ENCODE peak calls at places on chromosomes 1 and 21, in seven cellular contexts. I is BE2C, R is choroid plexus epithelial cell, T is mesendoderm, X is ovary, D is SJSA1, V is HFF-Myc. O is an unnamed sample.
A peak's percentile ranks its signal among the peaks of the same experiment; 100 is the strongest.

GRCh38 chr1:113141650-113142473 is 68.9 kb downstream of the LRIG2 start:
- DNase-seq in I (peak; percentile 14), R (peak; percentile 62), T (no peak), X (no peak), D (no peak), V (no peak), O (no peak)

GRCh38 chr1:30376054-30376453 is 347.3 kb downstream of the MATN1 start:
- DNase-seq in I (no peak), R (no peak), T (no peak), X (no peak), D (peak; percentile 15), V (no peak), O (no peak)

GRCh38 chr1:33317946-33318345 is 3.0 kb downstream of the A3GALT2 start:
- DNase-seq in I (no peak), R (no peak), T (no peak), X (no peak), D (no peak), V (no peak), O (no peak)

GRCh38 chr1:151198254-151199127 is at the start of gene PIP5K1A:
- DNase-seq in I (peak; percentile 99), R (peak; percentile 99), T (peak; percentile 98), X (peak; percentile 99), D (peak; percentile 99), V (peak; percentile 97), O (peak; percentile 99)

GRCh38 chr1:31672988-31673387 is 28.3 kb upstream of the PEF1 start:
- DNase-seq in I (peak; percentile 50), R (no peak), T (no peak), X (no peak), D (no peak), V (no peak), O (peak; percentile 66)

GRCh38 chr1:187121661-187122060 is 292.9 kb downstream of the PLA2G4A start:
- DNase-seq in I (no peak), R (no peak), T (no peak), X (no peak), D (no peak), V (no peak), O (no peak)

GRCh38 chr1:156551066-156551643 is 21.2 kb downstream of the IQGAP3 start:
- DNase-seq in I (no peak), R (no peak), T (no peak), X (no peak), D (no peak), V (no peak), O (no peak)

GRCh38 chr1:34865981-34866761 is 6.6 kb upstream of the SMIM12 start:
- DNase-seq in I (peak; percentile 68), R (peak; percentile 67), T (peak; percentile 80), X (peak; percentile 87), D (peak; percentile 76), V (peak; percentile 42), O (peak; percentile 95)

GRCh38 chr21:38266732-38267131 is 9.9 kb downstream of the KCNJ15 start:
- DNase-seq in I (no peak), R (peak; percentile 47), T (no peak), X (no peak), D (no peak), V (no peak), O (no peak)

GRCh38 chr1:36533897-36534296 is 51.2 kb upstream of the CSF3R start:
- DNase-seq in I (no peak), R (no peak), T (no peak), X (no peak), D (no peak), V (no peak), O (no peak)

GRCh38 chr1:207470927-207471326 is 16.8 kb downstream of the CR2 start:
- DNase-seq in I (no peak), R (no peak), T (no peak), X (no peak), D (no peak), V (no peak), O (no peak)

GRCh38 chr1:26478159-26478558 is 5.9 kb downstream of the HMGN2 start:
- DNase-seq in I (no peak), R (no peak), T (no peak), X (no peak), D (no peak), V (no peak), O (no peak)

GRCh38 chr1:13956386-13956785 is 256.4 kb downstream of the PRDM2 start:
- DNase-seq in I (no peak), R (peak; percentile 49), T (no peak), X (no peak), D (no peak), V (no peak), O (no peak)
- H3K4me3 ChIP-seq in I (no peak overlapping the region), R (no peak overlapping the region), T (no peak overlapping the region), X (no peak overlapping the region), D (no peak overlapping the region), V (no peak overlapping the region), O (no peak overlapping the region)

GRCh38 chr1:7322912-7323311 is 448.2 kb upstream of the VAMP3 start:
- DNase-seq in I (no peak), R (no peak), T (no peak), X (no peak), D (no peak), V (no peak), O (no peak)

GRCh38 chr1:7329868-7330615 is 441.1 kb upstream of the VAMP3 start:
- DNase-seq in I (no peak), R (no peak), T (no peak), X (no peak), D (no peak), V (no peak), O (no peak)

GRCh38 chr1:7325254-7325653 is 445.8 kb upstream of the VAMP3 start:
- DNase-seq in I (no peak), R (no peak), T (no peak), X (no peak), D (no peak), V (no peak), O (no peak)

GRCh38 chr1:7327849-7328248 is 443.2 kb upstream of the VAMP3 start:
- DNase-seq in I (no peak), R (no peak), T (no peak), X (no peak), D (no peak), V (no peak), O (no peak)

GRCh38 chr1:7326366-7326765 is 444.7 kb upstream of the VAMP3 start:
- DNase-seq in I (no peak), R (no peak), T (no peak), X (no peak), D (no peak), V (no peak), O (no peak)
- H3K4me3 ChIP-seq in I (no peak overlapping the region), R (no peak overlapping the region), T (no peak overlapping the region), X (no peak overlapping the region), D (no peak overlapping the region), V (no peak overlapping the region), O (no peak overlapping the region)

DNA sequence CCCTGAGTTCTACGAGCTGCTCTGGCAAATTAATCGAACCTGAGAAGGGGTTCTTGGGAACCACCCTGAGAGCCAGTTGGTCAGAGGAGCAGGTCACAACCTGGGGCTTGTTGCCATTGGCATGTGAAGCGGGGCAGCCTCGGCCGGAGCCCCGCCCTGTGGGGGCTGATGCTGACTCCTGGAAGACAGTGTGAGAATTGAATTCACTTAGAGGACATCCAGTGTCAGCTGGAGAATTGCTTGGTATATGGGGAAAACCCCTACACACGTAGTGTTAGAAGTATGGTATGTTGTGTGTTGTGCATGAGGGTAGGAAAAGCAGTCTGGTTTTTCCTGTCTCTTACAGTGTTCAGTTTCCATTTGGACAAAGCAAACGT is 11.6 kb downstream of the SLC37A1 start:
- DNase-seq in I (no peak), R (peak; percentile 59), T (peak; percentile 49), X (peak; percentile 57), D (no peak), V (no peak), O (peak; percentile 86)
- H3K4me3 ChIP-seq in I (peak overlapping the region; percentile 53), R (peak overlapping the region; percentile 29), T (no peak overlapping the region), X (peak overlapping the region; percentile 20), D (no peak overlapping the region), V (no peak overlapping the region), O (no peak overlapping the region)

GRCh38 chr1:198700016-198700392 is 61.2 kb downstream of the PTPRC start:
- DNase-seq in I (no peak), R (no peak), T (no peak), X (no peak), D (no peak), V (no peak), O (no peak)

GRCh38 chr1:198701250-198701649 is 62.4 kb downstream of the PTPRC start:
- DNase-seq in I (no peak), R (no peak), T (no peak), X (no peak), D (no peak), V (no peak), O (no peak)

GRCh38 chr1:198700396-198700795 is 61.6 kb downstream of the PTPRC start:
- DNase-seq in I (no peak), R (no peak), T (no peak), X (no peak), D (no peak), V (no peak), O (no peak)

GRCh38 chr1:198699167-198700015 is 60.6 kb downstream of the PTPRC start:
- DNase-seq in I (peak; percentile 35), R (peak; percentile 56), T (peak; percentile 72), X (no peak), D (peak; percentile 50), V (no peak), O (peak; percentile 19)

GRCh38 chr1:198701766-198702539 is 63.1 kb downstream of the PTPRC start:
- DNase-seq in I (peak; percentile 14), R (no peak), T (peak; percentile 11), X (no peak), D (no peak), V (no peak), O (peak; percentile 19)
- H3K4me3 ChIP-seq in I (no peak overlapping the region), R (no peak overlapping the region), T (no peak overlapping the region), X (no peak overlapping the region), D (no peak overlapping the region), V (no peak overlapping the region), O (no peak overlapping the region)

DNA sequence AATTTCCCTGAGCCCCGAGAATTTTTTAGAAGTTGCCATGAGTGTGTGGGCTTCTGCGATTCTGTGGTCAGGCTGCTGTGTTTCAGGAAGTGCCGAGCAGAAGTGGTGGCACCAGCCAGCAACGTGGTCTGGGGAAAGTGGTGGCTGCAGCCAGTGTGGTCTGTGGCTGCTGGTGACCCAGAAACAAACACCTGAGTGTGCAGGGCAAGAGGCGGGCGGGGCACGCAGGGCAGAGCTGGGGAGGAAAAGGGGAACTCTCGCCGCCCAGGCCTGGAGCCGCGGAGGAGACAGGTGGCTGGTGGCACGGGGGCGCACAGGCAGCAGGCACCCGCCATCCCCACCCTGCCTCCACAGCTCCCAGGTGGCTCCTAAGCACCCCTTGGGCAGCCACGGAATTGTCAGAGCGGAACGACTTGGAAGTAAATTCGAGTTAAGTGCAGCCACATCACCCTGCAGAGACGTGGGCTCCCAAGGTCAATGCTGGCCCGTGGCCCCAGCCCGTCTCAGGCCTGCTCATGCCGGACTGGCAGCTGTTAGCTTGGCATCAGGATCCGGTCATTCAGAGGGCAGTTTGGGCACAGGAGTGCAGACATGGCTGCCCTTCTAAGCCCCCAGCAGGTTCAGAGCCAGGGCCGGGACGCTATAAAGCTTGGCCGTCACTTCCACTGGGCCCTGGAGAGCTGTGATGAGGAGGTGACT is 25.1 kb downstream of the PRDM16 start:
- DNase-seq in I (no peak), R (no peak), T (no peak), X (no peak), D (no peak), V (no peak), O (no peak)
- H3K4me3 ChIP-seq in I (no peak overlapping the region), R (no peak overlapping the region), T (no peak overlapping the region), X (no peak overlapping the region), D (no peak overlapping the region), V (no peak overlapping the region), O (no peak overlapping the region)

O was measured in H7.